ENCODE peak calls at places on chromosomes 6 and 20, in nine cellular contexts. S, O, A, T, J, D, F, H and K are unnamed samples.
A peak's percentile ranks its signal among the peaks of the same experiment; 100 is the strongest.

GRCh38 chr20:57947421-57948176 is 237.8 kb upstream of the PMEPA1 start:
- DNase-seq in S (no peak), D (no peak), T (peak; percentile 80), O (no peak), A (no peak), F (no peak), J (no peak), H (peak; percentile 87), K (no peak)

GRCh38 chr6:22598386-22598785 is 29.0 kb downstream of the HDGFL1 start:
- DNase-seq in H (no peak), F (no peak), S (no peak), O (no peak), D (no peak), T (no peak), A (no peak), J (no peak), K (no peak)

GRCh38 chr6:654136-654535 is 2.8 kb downstream of the HUS1B start:
- DNase-seq in D (no peak), O (no peak), S (no peak), J (no peak), T (no peak), A (no peak), H (no peak), F (no peak), K (no peak)

GRCh38 chr6:24694198-24694597 is 24.8 kb downstream of the C6orf62 start:
- DNase-seq in F (no peak), H (no peak), S (no peak), T (no peak), J (no peak), A (no peak), D (no peak), O (no peak), K (no peak)

GRCh38 chr20:57090590-57091560 is 175.6 kb downstream of the BMP7 start:
- DNase-seq in J (no peak), A (no peak), F (no peak), O (no peak), T (no peak), H (no peak), S (no peak), D (no peak), K (no peak)

GRCh38 chr6:33790306-33790855 is 1.5 kb upstream of the LEMD2 start:
- DNase-seq in D (no peak), T (no peak), H (no peak), S (no peak), A (no peak), F (no peak), O (no peak), J (no peak), K (no peak)

GRCh38 chr6:36399970-36400369 is 12.5 kb upstream of the ETV7 start:
- DNase-seq in A (no peak), T (no peak), D (no peak), F (no peak), S (no peak), J (no peak), O (no peak), H (no peak), K (no peak)

GRCh38 chr20:46089338-46090094 is at the start of gene NCOA5:
- DNase-seq in A (peak; percentile 92), O (peak; percentile 97), D (peak; percentile 84), J (peak; percentile 98), T (peak; percentile 95), S (peak; percentile 96), H (peak; percentile 87), F (peak; percentile 94), K (peak; percentile 98)

GRCh38 chr6:109580519-109580918 is 97.5 kb upstream of the ZBTB24 start:
- DNase-seq in O (no peak), H (no peak), S (peak; percentile 13), J (no peak), F (no peak), T (no peak), A (no peak), D (peak; percentile 44), K (no peak)

GRCh38 chr6:33271608-33272357 is at the start of the genes RPS18 and VPS52:
- DNase-seq in F (peak; percentile 91), J (peak; percentile 100), H (peak; percentile 98), O (peak; percentile 88), S (peak; percentile 84), D (peak; percentile 96), T (peak; percentile 99), A (peak; percentile 98), K (peak; percentile 92)

GRCh38 chr6:49556429-49556837 is 6.0 kb downstream of the C6orf141 start:
- DNase-seq in F (no peak), D (peak; percentile 99), H (no peak), S (no peak), T (no peak), J (no peak), A (no peak), O (peak; percentile 60), K (no peak)

GRCh38 chr6:135909737-135910387 is 58.4 kb downstream of the PDE7B start:
- DNase-seq in S (peak; percentile 61), D (peak; percentile 70), F (peak; percentile 71), A (peak; percentile 56), T (peak; percentile 43), O (peak; percentile 12), J (peak; percentile 69), H (no peak), K (peak; percentile 70)

GRCh38 chr6:157323114-157323923 is at the start of gene TMEM242:
- DNase-seq in A (peak; percentile 88), D (peak; percentile 81), F (peak; percentile 95), J (peak; percentile 93), H (peak; percentile 70), T (peak; percentile 90), O (peak; percentile 90), S (peak; percentile 93), K (peak; percentile 82)
- TF ChIP-seq CTCF in A (peak; percentile 17), D (peak; percentile 25), F (peak; percentile 24), J (peak; percentile 41), H (peak; percentile 29), T (peak; percentile 63), O (peak; percentile 51), S (no peak), K (no peak)

GRCh38 chr6:129317931-129318820 is 391.8 kb downstream of the ARHGAP18 start:
- DNase-seq in D (peak; percentile 48), S (no peak), A (no peak), T (peak; percentile 18), F (no peak), H (peak; percentile 28), J (no peak), O (peak; percentile 66), K (no peak)

GRCh38 chr6:129309154-129309553 is 400.8 kb downstream of the ARHGAP18 start:
- DNase-seq in J (no peak), F (no peak), S (no peak), H (no peak), O (no peak), T (no peak), A (no peak), D (no peak), K (no peak)

GRCh38 chr6:129312865-129313264 is 397.1 kb downstream of the ARHGAP18 start:
- DNase-seq in T (peak; percentile 73), O (peak; percentile 63), D (peak; percentile 57), S (no peak), H (no peak), A (no peak), J (no peak), F (no peak), K (no peak)

GRCh38 chr6:129314575-129314974 is 395.4 kb downstream of the ARHGAP18 start:
- DNase-seq in F (no peak), O (no peak), T (no peak), A (no peak), D (no peak), J (no peak), S (no peak), H (no peak), K (no peak)
- TF ChIP-seq CTCF in F (no peak), O (no peak), T (no peak), A (no peak), D (no peak), J (no peak), S (no peak), H (no peak), K (no peak)

DNA sequence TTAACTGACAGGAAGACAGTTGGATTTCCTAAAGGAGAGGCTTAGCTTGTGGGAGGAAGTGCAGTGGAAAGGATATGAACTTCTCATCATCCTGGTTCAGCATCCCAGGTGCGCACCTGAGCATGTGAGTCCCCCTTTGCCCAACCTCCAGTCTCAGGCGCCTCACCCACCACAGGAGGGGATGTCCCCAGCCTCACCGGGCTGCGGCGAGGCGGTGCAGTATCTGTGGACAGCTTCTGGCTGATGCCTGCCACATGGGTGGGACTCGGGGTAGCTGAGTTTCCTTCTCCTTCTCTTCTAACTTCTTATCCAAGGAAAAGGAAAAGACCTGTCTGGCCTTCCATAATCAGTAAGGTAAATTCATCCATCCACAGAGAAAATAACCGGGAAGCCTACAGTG is 539.3 kb upstream of the AGPAT4 start:
- DNase-seq in H (no peak), O (no peak), S (no peak), A (no peak), J (no peak), T (no peak), F (no peak), D (no peak), K (no peak)
- TF ChIP-seq CTCF in H (no peak), O (no peak), S (no peak), A (no peak), J (no peak), T (no peak), F (no peak), D (no peak), K (no peak)

GRCh38 chr6:89939144-89939543 is 44.9 kb downstream of the GJA10 start:
- DNase-seq in A (no peak), H (no peak), D (no peak), J (no peak), T (no peak), S (no peak), F (no peak), O (no peak), K (no peak)

GRCh38 chr6:89942601-89943000 is 48.3 kb downstream of the GJA10 start:
- DNase-seq in S (no peak), O (no peak), J (no peak), D (no peak), A (no peak), H (no peak), T (no peak), F (no peak), K (no peak)

GRCh38 chr6:89941031-89941775 is 46.9 kb downstream of the GJA10 start:
- DNase-seq in D (no peak), J (no peak), S (no peak), T (no peak), F (no peak), A (peak; percentile 56), H (no peak), O (no peak), K (no peak)

GRCh38 chr6:89941847-89942497 is 47.7 kb downstream of the GJA10 start:
- DNase-seq in F (no peak), O (no peak), A (no peak), S (no peak), J (no peak), T (no peak), H (no peak), D (no peak), K (no peak)

GRCh38 chr6:89940225-89941027 is 46.2 kb downstream of the GJA10 start:
- DNase-seq in A (peak; percentile 84), J (peak; percentile 70), H (peak; percentile 61), T (peak; percentile 72), O (peak; percentile 54), D (peak; percentile 80), S (peak; percentile 63), F (peak; percentile 76), K (peak; percentile 80)
- TF ChIP-seq CTCF in A (peak; percentile 60), J (peak; percentile 79), H (peak; percentile 78), T (peak; percentile 84), O (peak; percentile 76), D (peak; percentile 81), S (peak; percentile 14), F (peak; percentile 80), K (peak; percentile 67)

GRCh38 chr20:15759546-15760216 is 813.6 kb downstream of the KIF16B start:
- DNase-seq in A (no peak), F (no peak), J (peak; percentile 24), T (no peak), O (no peak), H (peak; percentile 2), D (no peak), S (no peak), K (no peak)
- TF ChIP-seq CTCF in A (no peak), F (no peak), J (no peak), T (peak; percentile 23), O (no peak), H (peak; percentile 26), D (no peak), S (no peak), K (no peak)